ENCODE peak calls at places on chromosomes 12 and 14, in eight cellular contexts. J is HepG2, U is HCT116, K is Panc1, C is GM12878, X is GM23338, Q is K562, Z is SK-N-SH. N is an unnamed sample.

GRCh38 chr12:79547735-79548347 is 142.9 kb downstream of the PAWR start:
- DNase-seq in J (peak), U (peak), K (peak), C (peak), X (peak), Q (peak), Z (peak), N (no peak)

GRCh38 chr14:52080171-52080800 is 11.4 kb upstream of the NID2 start:
- DNase-seq in J (no peak), U (no peak), K (no peak), C (no peak), X (no peak), Q (no peak), Z (no peak), N (no peak)

GRCh38 chr14:93686313-93686712 is 102.0 kb downstream of the PRIMA1 start:
- DNase-seq in J (no peak), U (no peak), K (no peak), C (no peak), X (no peak), Q (no peak), Z (no peak), N (no peak)

GRCh38 chr14:79369359-79370332 is 841.7 kb downstream of the DIO2 start:
- DNase-seq in J (no peak), U (no peak), K (no peak), C (no peak), X (no peak), Q (no peak), Z (peak), N (no peak)

GRCh38 chr14:70709726-70710382 is 68.1 kb downstream of the TTC9 start:
- DNase-seq in J (peak), U (no peak), K (no peak), C (no peak), X (peak), Q (no peak), Z (no peak), N (no peak)

GRCh38 chr12:42482086-42482819 is 107.3 kb downstream of the PRICKLE1 start:
- DNase-seq in J (peak), U (no peak), K (no peak), C (no peak), X (no peak), Q (no peak), Z (no peak), N (no peak)

GRCh38 chr14:71588028-71588427 is 344.2 kb upstream of the RGS6 start:
- DNase-seq in J (no peak), U (no peak), K (no peak), C (no peak), X (no peak), Q (no peak), Z (no peak), N (no peak)

GRCh38 chr14:89699076-89699475 is 255.5 kb downstream of the EFCAB11 start:
- DNase-seq in J (no peak), U (no peak), K (no peak), C (no peak), X (no peak), Q (no peak), Z (no peak), N (no peak)

GRCh38 chr12:48946206-48946605 is 11.1 kb downstream of the ARF3 start:
- DNase-seq in J (no peak), U (no peak), K (no peak), C (no peak), X (no peak), Q (no peak), Z (no peak), N (no peak)

GRCh38 chr12:123223241-123223668 is 9.7 kb downstream of the MPHOSPH9 start:
- DNase-seq in J (no peak), U (no peak), K (no peak), C (no peak), X (no peak), Q (no peak), Z (no peak), N (no peak)

GRCh38 chr14:79567306-79567705 is 644.0 kb downstream of the DIO2 start:
- DNase-seq in J (no peak), U (no peak), K (no peak), C (no peak), X (no peak), Q (no peak), Z (no peak), N (no peak)

GRCh38 chr14:50774542-50775267 is 56.3 kb downstream of the NIN start:
- DNase-seq in J (no peak), U (no peak), K (no peak), C (no peak), X (no peak), Q (no peak), Z (no peak), N (no peak)

GRCh38 chr12:119565404-119565803 is 28.2 kb upstream of the TMEM233 start:
- DNase-seq in J (no peak), U (no peak), K (no peak), C (no peak), X (no peak), Q (no peak), Z (no peak), N (no peak)

GRCh38 chr12:106321139-106321850 is 18.8 kb downstream of the TCP11L2 start:
- DNase-seq in J (no peak), U (no peak), K (no peak), C (no peak), X (no peak), Q (no peak), Z (no peak), N (no peak)

GRCh38 chr12:123267991-123268843 is 3.4 kb downstream of the CDK2AP1 start:
- DNase-seq in J (no peak), U (no peak), K (no peak), C (no peak), X (peak), Q (no peak), Z (peak), N (peak)

GRCh38 chr12:120783197-120783596 is 57.6 kb downstream of the ACADS start:
- DNase-seq in J (peak), U (peak), K (no peak), C (no peak), X (no peak), Q (no peak), Z (no peak), N (peak)

GRCh38 chr14:100622234-100622633 is 35.0 kb upstream of the BEGAIN start:
- DNase-seq in J (no peak), U (no peak), K (no peak), C (no peak), X (no peak), Q (no peak), Z (peak), N (peak)
- TF ChIP-seq REST in J (no peak), U (no peak), K (no peak), C (no peak), X (no peak), Q (no peak), Z (no peak), N (no peak)

GRCh38 chr12:54014315-54015209 is 5.8 kb downstream of the HOXC8 start:
- DNase-seq in J (no peak), U (no peak), K (no peak), C (no peak), X (no peak), Q (no peak), Z (no peak), N (no peak)
- TF ChIP-seq POLR2AphosphoS5 in J (no peak), U (no peak), K (peak), C (no peak), X (no peak), Q (no peak), Z (no peak), N (no peak)

GRCh38 chr14:44453433-44454171 is 53.5 kb downstream of the FSCB start:
- DNase-seq in J (no peak), U (no peak), K (no peak), C (no peak), X (no peak), Q (no peak), Z (no peak), N (no peak)
- TF ChIP-seq REST in J (no peak), U (no peak), K (no peak), C (no peak), X (no peak), Q (no peak), Z (no peak), N (no peak)

DNA sequence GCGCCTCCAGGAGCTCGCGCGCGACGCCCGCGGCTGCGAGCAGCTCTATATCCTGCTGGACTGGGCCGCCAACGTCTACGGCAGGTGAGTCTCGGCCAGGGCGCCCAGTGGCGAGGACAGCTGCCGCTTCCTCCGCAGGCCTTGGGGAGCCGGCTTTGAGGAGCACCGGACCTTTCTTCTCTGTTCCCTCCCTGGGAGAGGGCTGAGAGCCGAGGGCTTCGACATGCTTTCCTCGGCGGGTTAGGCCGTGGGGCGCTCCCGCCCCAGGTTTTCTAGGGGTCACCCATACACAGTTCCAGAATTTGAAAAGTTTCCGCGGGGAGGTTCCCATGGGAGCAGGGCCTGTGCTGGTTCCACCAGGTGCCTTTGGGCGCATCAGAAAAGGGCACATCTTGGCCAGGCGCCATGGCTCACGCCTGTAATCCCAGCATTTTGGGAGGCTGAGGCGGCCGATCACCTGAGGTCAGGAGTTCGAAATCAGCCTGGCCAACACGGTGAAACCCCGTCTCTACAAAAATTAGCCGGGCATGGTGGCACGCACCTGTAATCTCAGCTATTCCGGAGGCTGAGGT is 8.2 kb downstream of the EXOC3L4 start:
- DNase-seq in J (no peak), U (no peak), K (no peak), C (no peak), X (peak), Q (no peak), Z (no peak), N (no peak)
- TF ChIP-seq POLR2AphosphoS5 in J (no peak), U (no peak), K (no peak), C (no peak), X (no peak), Q (no peak), Z (no peak), N (no peak)

GRCh38 chr12:87952850-87953249 is 76.4 kb downstream of the C12orf50 start:
- DNase-seq in J (no peak), U (no peak), K (no peak), C (no peak), X (peak), Q (no peak), Z (no peak), N (no peak)

GRCh38 chr12:87952223-87952622 is 77.0 kb downstream of the C12orf50 start:
- DNase-seq in J (no peak), U (no peak), K (no peak), C (no peak), X (no peak), Q (no peak), Z (no peak), N (no peak)

DNA sequence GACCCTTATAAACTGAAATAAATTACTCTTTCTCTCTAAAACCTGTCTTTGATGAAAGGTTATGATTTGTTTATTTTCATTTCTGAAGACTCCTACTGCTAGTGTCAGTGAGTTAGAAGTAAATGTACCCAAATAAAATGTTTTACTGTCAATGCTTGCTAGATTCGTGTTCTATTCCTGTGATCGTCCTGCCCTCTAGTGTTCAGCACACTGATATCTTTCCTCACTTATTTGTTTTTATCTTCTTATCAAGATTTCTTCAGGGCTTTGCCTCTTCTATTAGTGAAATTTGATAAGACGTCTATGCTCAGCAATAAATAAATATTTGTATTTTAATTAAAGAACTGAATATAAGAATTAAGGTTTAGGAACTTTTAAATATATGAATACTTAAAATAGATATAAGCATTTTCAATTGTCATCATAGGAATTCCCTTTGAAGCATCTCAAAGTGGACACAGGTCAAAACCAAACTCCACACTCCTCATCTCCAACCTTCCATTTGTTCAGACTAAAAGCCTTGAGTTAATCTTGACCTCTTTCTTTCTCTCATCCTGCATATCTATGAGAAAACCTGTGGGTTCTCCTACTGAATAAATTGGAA is 75.8 kb downstream of the C12orf50 start:
- DNase-seq in J (peak), U (peak), K (peak), C (no peak), X (peak), Q (no peak), Z (peak), N (peak)
- TF ChIP-seq REST in J (no peak), U (no peak), K (no peak), C (no peak), X (no peak), Q (no peak), Z (no peak), N (no peak)

N was measured in HL-60.